ENCODE peak calls at places on chromosomes 12 and 14, in four cellular contexts. Q, T, I and S are unnamed samples.

GRCh38 chr12:115043079-115043478 is 359.1 kb upstream of the TBX3 start:
- DNase-seq in I (no peak), T (no peak), Q (no peak), S (no peak)

GRCh38 chr12:9122166-9122609 is 6.5 kb upstream of the A2M start:
- DNase-seq in Q (no peak), T (no peak), I (no peak), S (no peak)

GRCh38 chr14:96104469-96105057 is 65.4 kb downstream of the C14orf132 start:
- DNase-seq in Q (peak), T (peak), I (no peak), S (no peak)

GRCh38 chr12:51886021-51886710 is 1.7 kb upstream of the ANKRD33 start:
- DNase-seq in I (no peak), Q (peak), T (peak), S (peak)

GRCh38 chr12:124493809-124494750 is 73.3 kb downstream of the NCOR2 start:
- DNase-seq in Q (no peak), I (no peak), T (no peak), S (no peak)

GRCh38 chr12:49059063-49059384 is 1.6 kb downstream of the KMT2D start:
- DNase-seq in I (no peak), T (no peak), Q (no peak), S (no peak)

GRCh38 chr12:116582610-116583009 is 23.4 kb downstream of the MAP1LC3B2 start:
- DNase-seq in I (no peak), T (peak), Q (no peak), S (no peak)

GRCh38 chr12:42798811-42799438 is 209.4 kb upstream of the PRICKLE1 start:
- DNase-seq in Q (peak), T (peak), I (no peak), S (no peak)